ENCODE peak calls at places on chromosome 16, in four cellular contexts. S is NCI-H1417, A is coronary artery, Q is tibial artery. I is an unnamed sample.

GRCh38 chr16:89723279-89724250 is 2.2 kb downstream of the ZNF276 start:
- DNase-seq in Q (no peak), S (peak), A (no peak), I (no peak)

GRCh38 chr16:85173981-85174751 is 61.9 kb upstream of the CIBAR2 start:
- DNase-seq in S (peak), Q (no peak), A (no peak), I (no peak)

GRCh38 chr16:86389566-86390328 is 120.6 kb upstream of the FOXF1 start:
- DNase-seq in Q (no peak), S (no peak), A (no peak), I (no peak)

GRCh38 chr16:80958284-80958683 is 48.4 kb downstream of the CMC2 start:
- DNase-seq in A (no peak), Q (no peak), S (no peak), I (no peak)

GRCh38 chr16:1297413-1297773 is 12.0 kb upstream of the UBE2I start:
- DNase-seq in Q (no peak), S (no peak), A (no peak), I (no peak)

GRCh38 chr16:83626204-83626603 is 181.6 kb upstream of the HSBP1 start:
- DNase-seq in S (no peak), A (no peak), Q (no peak), I (no peak)

GRCh38 chr16:57039148-57039812 is 49.9 kb downstream of the NLRC5 start:
- DNase-seq in S (no peak), A (no peak), Q (no peak), I (peak)

GRCh38 chr16:1309888-1310831 is 724 bp downstream of the UBE2I start:
- DNase-seq in Q (peak), S (peak), A (no peak), I (peak)

GRCh38 chr16:76748698-76749097 is 442.3 kb upstream of the MON1B start:
- DNase-seq in A (no peak), Q (no peak), S (peak), I (no peak)

GRCh38 chr16:73214825-73215481 is 167.0 kb upstream of the ZFHX3 start:
- DNase-seq in A (no peak), Q (peak), S (no peak), I (no peak)

GRCh38 chr16:66524601-66525164 is 25.2 kb downstream of the TK2 start:
- DNase-seq in S (no peak), A (no peak), Q (no peak), I (peak)

GRCh38 chr16:50940275-50940854 is 198.5 kb downstream of the CYLD start:
- DNase-seq in S (no peak), Q (no peak), A (no peak), I (no peak)

GRCh38 chr16:56424791-56425438 is 430 bp downstream of the AMFR start:
- DNase-seq in Q (peak), A (peak), S (peak), I (peak)

GRCh38 chr16:67431077-67431804 is at the start of gene HSD11B2:
- DNase-seq in S (peak), A (no peak), Q (no peak), I (peak)

GRCh38 chr16:62805221-62805857 is 769.1 kb upstream of the CDH8 start:
- DNase-seq in S (no peak), A (no peak), Q (peak), I (no peak)

GRCh38 chr16:58022601-58023371 is 2.8 kb upstream of the MMP15 start:
- DNase-seq in A (no peak), Q (peak), S (peak), I (no peak)

GRCh38 chr16:29024280-29024679 is 39.4 kb downstream of the LAT start:
- DNase-seq in A (no peak), Q (no peak), S (no peak), I (no peak)

GRCh38 chr16:81457326-81458133 is 12.9 kb downstream of the CMIP start:
- DNase-seq in Q (no peak), A (no peak), S (no peak), I (peak)

GRCh38 chr16:48834576-48834975 is 224.6 kb upstream of the N4BP1 start:
- DNase-seq in A (no peak), S (no peak), Q (no peak), I (no peak)

GRCh38 chr16:11100239-11100750 is 155.7 kb downstream of the SOCS1 start:
- DNase-seq in S (no peak), A (no peak), Q (peak), I (peak)

GRCh38 chr16:67926181-67926742 is 5.4 kb downstream of the CTRL start:
- DNase-seq in S (peak), A (no peak), Q (peak), I (peak)